ENCODE peak calls at places on chromosomes 5 and 9, in nine cellular contexts. Y, X, Q, M, Z, B, G, F and S are unnamed samples.

GRCh38 chr5:175246242-175246891 is 197.6 kb downstream of the DRD1 start:
- DNase-seq in Y (no peak), X (peak), Q (no peak), M (no peak), Z (no peak), B (no peak), G (no peak), F (no peak), S (no peak)

GRCh38 chr5:152259702-152260101 is 145.4 kb downstream of the NMUR2 start:
- DNase-seq in Y (no peak), X (no peak), Q (no peak), M (no peak), Z (no peak), B (no peak), G (no peak), F (no peak), S (no peak)

GRCh38 chr9:38234479-38234878 is 158.0 kb upstream of the ALDH1B1 start:
- DNase-seq in Y (no peak), X (no peak), Q (no peak), M (no peak), Z (no peak), B (no peak), G (no peak), F (no peak), S (no peak)

GRCh38 chr9:109805054-109805453 is 25.1 kb downstream of the PALM2AKAP2 start:
- DNase-seq in Y (no peak), X (no peak), Q (no peak), M (no peak), Z (no peak), B (no peak), G (no peak), F (no peak), S (no peak)

GRCh38 chr5:178327931-178328711 is 95.5 kb upstream of the PHYKPL start:
- DNase-seq in Y (no peak), X (no peak), Q (no peak), M (no peak), Z (no peak), B (no peak), G (no peak), F (no peak), S (no peak)

GRCh38 chr5:5658226-5658625 is 235.7 kb downstream of the ICE1 start:
- DNase-seq in Y (no peak), X (no peak), Q (no peak), M (no peak), Z (no peak), B (no peak), G (peak), F (no peak), S (no peak)

GRCh38 chr9:89325733-89326132 is 7.4 kb downstream of the SECISBP2 start:
- DNase-seq in Y (no peak), X (no peak), Q (no peak), M (no peak), Z (no peak), B (no peak), G (no peak), F (no peak), S (no peak)

GRCh38 chr5:80150731-80151130 is 105.1 kb downstream of the SERINC5 start:
- DNase-seq in Y (no peak), X (no peak), Q (no peak), M (no peak), Z (no peak), B (peak), G (no peak), F (no peak), S (no peak)

GRCh38 chr5:179806250-179807045 is at the start of gene MGAT4B:
- DNase-seq in Y (no peak), X (peak), Q (peak), M (peak), Z (peak), B (peak), G (peak), F (peak), S (peak)

GRCh38 chr9:84324811-84325210 is 15.7 kb downstream of the SLC28A3 start:
- DNase-seq in Y (no peak), X (no peak), Q (no peak), M (no peak), Z (no peak), B (no peak), G (no peak), F (no peak), S (no peak)

GRCh38 chr9:33815781-33816180 is 1.2 kb upstream of the UBE2R2 start:
- DNase-seq in Y (no peak), X (no peak), Q (no peak), M (no peak), Z (no peak), B (no peak), G (no peak), F (no peak), S (no peak)

GRCh38 chr9:96044401-96044800 is 168.9 kb downstream of the ERCC6L2 start:
- DNase-seq in Y (no peak), X (no peak), Q (no peak), M (no peak), Z (no peak), B (no peak), G (no peak), F (no peak), S (no peak)